ENCODE peak calls at places on chromosomes 1 and 21, in five cellular contexts. N is K562, P is WTC11, W is endothelial cell of umbilical vein, S is A549. M is an unnamed sample.

GRCh38 chr1:23553206-23553895 is 6.0 kb downstream of the ID3 start:
- DNase-seq in N (no peak), P (no peak), W (no peak), S (no peak), M (no peak)

GRCh38 chr1:236204043-236204442 is 61.7 kb downstream of the GPR137B start:
- DNase-seq in N (no peak), P (no peak), W (no peak), S (no peak), M (no peak)

GRCh38 chr1:173023343-173023742 is 27.4 kb downstream of the TNFSF18 start:
- DNase-seq in N (no peak), P (no peak), W (no peak), S (no peak), M (no peak)

GRCh38 chr21:31894441-31894840 is 21.6 kb downstream of the HUNK start:
- DNase-seq in N (no peak), P (no peak), W (no peak), S (no peak), M (peak; percentile 18)

GRCh38 chr1:24555591-24556413 is at the start of gene NCMAP:
- DNase-seq in N (peak; percentile 69), P (peak; percentile 53), W (no peak), S (no peak), M (no peak)

GRCh38 chr21:46324390-46325072 is 575 bp downstream of the PCNT start:
- DNase-seq in N (peak; percentile 96), P (peak; percentile 85), W (peak; percentile 76), S (peak; percentile 44), M (peak; percentile 86)

GRCh38 chr1:74689800-74690696 is 16.5 kb upstream of the ERICH3 start:
- DNase-seq in N (peak; percentile 17), P (peak; percentile 51), W (peak; percentile 63), S (no peak), M (peak; percentile 63)

GRCh38 chr1:183238071-183238470 is 52.0 kb downstream of the LAMC2 start:
- DNase-seq in N (no peak), P (no peak), W (peak; percentile 31), S (no peak), M (no peak)

GRCh38 chr1:41915786-41916571 is 2.7 kb downstream of the HIVEP3 start:
- DNase-seq in N (no peak), P (no peak), W (peak; percentile 46), S (no peak), M (no peak)

GRCh38 chr1:2632561-2633361 is at the start of gene MMEL1:
- DNase-seq in N (no peak), P (no peak), W (no peak), S (no peak), M (no peak)

GRCh38 chr1:203271018-203271743 is 34.1 kb upstream of the BTG2 start:
- DNase-seq in N (peak; percentile 66), P (peak; percentile 47), W (peak; percentile 62), S (peak; percentile 36), M (peak; percentile 72)

GRCh38 chr1:113940365-113941244 is 11.5 kb downstream of the HIPK1 start:
- DNase-seq in N (no peak), P (no peak), W (no peak), S (no peak), M (peak; percentile 97)

GRCh38 chr1:227789042-227789880 is 26.2 kb upstream of the PRSS38 start:
- DNase-seq in N (no peak), P (no peak), W (no peak), S (no peak), M (no peak)

GRCh38 chr21:22536511-22536910 is 1538.3 kb downstream of the NCAM2 start:
- DNase-seq in N (no peak), P (no peak), W (no peak), S (no peak), M (peak; percentile 74)

GRCh38 chr1:84434081-84434755 is 35.9 kb downstream of the DNASE2B start:
- DNase-seq in N (no peak), P (no peak), W (no peak), S (no peak), M (no peak)

GRCh38 chr1:25900209-25900608 is 6.0 kb downstream of the STMN1 start:
- DNase-seq in N (no peak), P (no peak), W (no peak), S (no peak), M (no peak)

GRCh38 chr21:45293214-45293725 is 5.6 kb upstream of the POFUT2 start:
- DNase-seq in N (no peak), P (no peak), W (no peak), S (no peak), M (no peak)

GRCh38 chr1:233614173-233614742 is 352 bp downstream of the KCNK1 start:
- DNase-seq in N (no peak), P (peak; percentile 51), W (peak; percentile 7), S (peak; percentile 47), M (no peak)

GRCh38 chr1:7042322-7043231 is 257.3 kb downstream of the CAMTA1 start:
- DNase-seq in N (peak; percentile 38), P (peak; percentile 27), W (peak; percentile 31), S (peak; percentile 50), M (peak; percentile 39)

GRCh38 chr1:36706416-36706815 is 223.7 kb upstream of the CSF3R start:
- DNase-seq in N (no peak), P (no peak), W (no peak), S (no peak), M (no peak)

GRCh38 chr1:39964552-39964951 is 9.6 kb downstream of the MFSD2A start:
- DNase-seq in N (no peak), P (no peak), W (no peak), S (no peak), M (no peak)
- TF ChIP-seq MAX in N (no peak), P (no peak), W (no peak), S (no peak), M (no peak)

GRCh38 chr1:156623946-156624813 is 5.0 kb downstream of the HAPLN2 start:
- DNase-seq in N (peak; percentile 77), P (peak; percentile 82), W (peak; percentile 34), S (peak; percentile 61), M (peak; percentile 55)
- TF ChIP-seq MAX in N (peak; percentile 28), P (peak; percentile 79), W (no peak), S (peak; percentile 82), M (no peak)

DNA sequence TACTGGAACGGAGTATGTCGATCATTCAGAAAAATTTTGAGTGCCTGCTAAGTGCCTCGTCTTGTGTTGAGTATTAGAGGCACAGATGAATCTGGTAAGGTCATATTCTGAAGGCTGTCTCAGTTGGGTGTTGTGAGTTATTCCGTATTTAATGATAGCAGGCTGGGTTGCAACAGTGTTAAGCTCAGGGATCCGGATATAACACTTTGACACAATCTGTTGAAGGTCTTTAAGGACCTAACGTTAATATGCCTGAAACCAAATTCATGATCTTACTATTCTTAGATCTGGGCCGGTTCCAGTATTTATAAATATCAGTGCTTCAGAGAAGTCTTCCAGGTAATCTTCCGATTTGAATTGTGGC is 555 bp downstream of the PRPF38A start:
- DNase-seq in N (no peak), P (no peak), W (no peak), S (no peak), M (no peak)
- TF ChIP-seq MAX in N (no peak), P (no peak), W (no peak), S (no peak), M (no peak)

GRCh38 chr1:226575436-226576390 is 27.1 kb downstream of the STUM start:
- DNase-seq in N (no peak), P (no peak), W (no peak), S (no peak), M (no peak)
- TF ChIP-seq MAX in N (no peak), P (no peak), W (no peak), S (no peak), M (no peak)

GRCh38 chr1:247845693-247846017 is 4.0 kb upstream of the OR11L1 start:
- DNase-seq in N (no peak), P (no peak), W (no peak), S (no peak), M (no peak)

GRCh38 chr1:247845011-247845692 is 3.5 kb upstream of the OR11L1 start:
- DNase-seq in N (no peak), P (no peak), W (no peak), S (no peak), M (no peak)

GRCh38 chr1:247843411-247843810 is 1.7 kb upstream of the OR11L1 start:
- DNase-seq in N (no peak), P (no peak), W (no peak), S (no peak), M (no peak)

GRCh38 chr1:247849616-247850015 is 7.4 kb upstream of the TRIM58 start:
- DNase-seq in N (no peak), P (no peak), W (no peak), S (no peak), M (no peak)

DNA sequence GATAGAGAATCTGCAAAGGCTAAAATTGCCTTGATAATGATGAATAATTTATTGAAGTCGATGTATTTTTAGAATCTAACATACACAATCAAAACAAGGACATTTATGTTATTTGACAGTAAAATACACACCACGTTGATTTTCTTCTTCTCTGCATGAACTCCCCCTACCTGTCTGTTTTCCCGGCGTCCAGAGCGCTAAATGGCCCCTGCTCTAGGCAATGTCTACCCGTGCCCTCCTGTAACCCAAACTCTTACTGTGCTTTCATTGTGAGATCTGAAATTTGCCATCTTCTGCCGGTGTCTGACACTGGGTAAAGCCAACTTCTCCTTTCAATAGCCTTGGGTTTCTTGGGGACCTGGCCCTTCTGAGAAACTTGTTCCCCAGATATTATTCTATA is 6.7 kb upstream of the OR11L1 start:
- DNase-seq in N (no peak), P (no peak), W (no peak), S (no peak), M (no peak)
- TF ChIP-seq MAX in N (no peak), P (no peak), W (no peak), S (no peak), M (no peak)

GRCh38 chr1:27993241-27993640 is 33.5 kb downstream of the XKR8 start:
- DNase-seq in N (no peak), P (no peak), W (peak; percentile 73), S (no peak), M (no peak)

GRCh38 chr1:27990920-27991537 is 31.3 kb downstream of the XKR8 start:
- DNase-seq in N (no peak), P (no peak), W (no peak), S (no peak), M (no peak)

GRCh38 chr1:27994060-27994459 is 34.3 kb downstream of the XKR8 start:
- DNase-seq in N (no peak), P (no peak), W (no peak), S (no peak), M (peak; percentile 12)

GRCh38 chr1:27992271-27992670 is 32.5 kb downstream of the XKR8 start:
- DNase-seq in N (no peak), P (no peak), W (peak; percentile 60), S (no peak), M (peak; percentile 5)
- TF ChIP-seq MAX in N (no peak), P (no peak), W (no peak), S (no peak), M (no peak)

DNA sequence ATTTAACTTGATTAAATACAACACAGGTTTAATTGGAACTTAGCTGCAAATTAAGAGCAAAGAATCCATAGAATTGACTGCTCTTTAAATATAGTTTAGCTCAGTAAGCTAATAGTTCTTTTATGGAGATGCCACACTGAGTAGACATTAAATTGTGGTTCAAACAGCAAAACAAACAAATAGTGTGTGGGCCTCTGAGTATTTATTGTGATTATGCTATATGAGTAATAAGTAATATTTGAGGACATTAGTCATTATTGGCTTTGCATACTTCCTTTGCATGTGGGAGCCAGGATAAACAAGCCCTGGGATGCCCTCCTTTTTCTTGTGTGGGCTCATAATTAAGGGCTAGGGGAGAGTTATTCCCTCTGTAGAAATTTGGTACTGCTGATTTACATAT is 127.0 kb upstream of the DUSP10 start:
- DNase-seq in N (no peak), P (no peak), W (peak; percentile 79), S (peak; percentile 39), M (no peak)
- TF ChIP-seq MAX in N (no peak), P (no peak), W (no peak), S (peak; percentile 62), M (no peak)

GRCh38 chr1:201468844-201469644 is at the start of gene PHLDA3:
- DNase-seq in N (peak; percentile 81), P (peak; percentile 85), W (peak; percentile 86), S (peak; percentile 77), M (peak; percentile 72)
- TF ChIP-seq MAX in N (no peak), P (peak; percentile 18), W (no peak), S (peak; percentile 42), M (no peak)